ENCODE peak calls at places on chromosomes 3 and 15, in seven cellular contexts. D, F, W, L, E, S and H are unnamed samples. For H3K4me1, the result is how much of the 10 kb centered on the place peaks cover.

GRCh38 chr3:134749802-134750553 is 45.1 kb upstream of the EPHB1 start:
- DNase-seq in D (no peak), F (no peak), W (no peak), L (peak), E (no peak), S (no peak), H (peak)

GRCh38 chr3:24315991-24316390 is 178.7 kb downstream of the THRB start:
- DNase-seq in D (no peak), F (no peak), W (no peak), L (no peak), E (no peak), S (no peak), H (no peak)

GRCh38 chr3:181623924-181624694 is 87.6 kb upstream of the SOX2 start:
- DNase-seq in D (peak), F (no peak), W (peak), L (no peak), E (no peak), S (no peak), H (no peak)

GRCh38 chr3:58685641-58686040 is 19.1 kb upstream of the FAM3D start:
- DNase-seq in D (no peak), F (no peak), W (no peak), L (no peak), E (no peak), S (no peak), H (no peak)

GRCh38 chr15:25801586-25802284 is 61.4 kb downstream of the ATP10A start:
- DNase-seq in D (no peak), F (peak), W (no peak), L (no peak), E (no peak), S (no peak), H (peak)

GRCh38 chr3:186251948-186252619 is 110.0 kb downstream of the DGKG start:
- DNase-seq in D (no peak), F (no peak), W (peak), L (no peak), E (no peak), S (no peak), H (no peak)

GRCh38 chr15:55279746-55280351 is 9.8 kb downstream of the RAB27A start:
- DNase-seq in D (peak), F (no peak), W (peak), L (no peak), E (no peak), S (no peak), H (no peak)

GRCh38 chr15:78133801-78134200 is 2.6 kb upstream of the CIB2 start:
- DNase-seq in D (no peak), F (no peak), W (no peak), L (no peak), E (no peak), S (no peak), H (no peak)

GRCh38 chr15:58307313-58307961 is 124.4 kb upstream of the LIPC start:
- DNase-seq in D (no peak), F (no peak), W (peak), L (no peak), E (peak), S (no peak), H (no peak)

GRCh38 chr3:129745253-129745652 is 138.8 kb upstream of the PLXND1 start:
- DNase-seq in D (no peak), F (no peak), W (no peak), L (peak), E (no peak), S (no peak), H (no peak)

GRCh38 chr3:152458725-152459515 is 190.2 kb downstream of the MBNL1 start:
- DNase-seq in D (no peak), F (no peak), W (no peak), L (no peak), E (no peak), S (no peak), H (no peak)

GRCh38 chr3:101567528-101568317 is 6.1 kb downstream of the TRMT10C start:
- DNase-seq in D (no peak), F (no peak), W (no peak), L (no peak), E (no peak), S (no peak), H (no peak)

GRCh38 chr15:66515901-66516322 is 10.8 kb downstream of the ZWILCH start:
- DNase-seq in D (no peak), F (no peak), W (no peak), L (no peak), E (no peak), S (no peak), H (no peak)

GRCh38 chr15:79172032-79172481 is 81.5 kb upstream of the RASGRF1 start:
- DNase-seq in D (no peak), F (no peak), W (no peak), L (peak), E (no peak), S (no peak), H (peak)

GRCh38 chr3:151016421-151016820 is 43.9 kb upstream of the CLRN1 start:
- DNase-seq in D (no peak), F (no peak), W (no peak), L (no peak), E (no peak), S (no peak), H (no peak)

GRCh38 chr15:52208306-52208946 is 17.2 kb upstream of the GNB5 start:
- DNase-seq in D (peak), F (peak), W (peak), L (peak), E (peak), S (peak), H (peak)

GRCh38 chr15:29693225-29693624 is 129.0 kb downstream of the TJP1 start:
- DNase-seq in D (no peak), F (no peak), W (no peak), L (no peak), E (no peak), S (no peak), H (no peak)

GRCh38 chr3:39350714-39351113 is 21.2 kb downstream of the CCR8 start:
- DNase-seq in D (no peak), F (no peak), W (no peak), L (no peak), E (no peak), S (no peak), H (no peak)

GRCh38 chr15:68666120-68666811 is 87.5 kb downstream of the CORO2B start:
- DNase-seq in D (no peak), F (no peak), W (peak), L (peak), E (no peak), S (no peak), H (peak)

GRCh38 chr3:195200010-195200822 is 70.7 kb downstream of the XXYLT1 start:
- DNase-seq in D (no peak), F (no peak), W (no peak), L (no peak), E (no peak), S (no peak), H (no peak)

GRCh38 chr3:103388214-103388613 is 953.4 kb downstream of the ZPLD1 start:
- DNase-seq in D (no peak), F (no peak), W (no peak), L (no peak), E (no peak), S (no peak), H (no peak)

GRCh38 chr3:107272471-107272870 is 104.8 kb upstream of the CCDC54 start:
- DNase-seq in D (no peak), F (no peak), W (no peak), L (no peak), E (no peak), S (no peak), H (no peak)

GRCh38 chr3:69671082-69671952 is 67.9 kb upstream of the MITF start:
- DNase-seq in D (peak), F (no peak), W (peak), L (peak), E (peak), S (no peak), H (no peak)

GRCh38 chr3:143464850-143465249 is 345.3 kb downstream of the CHST2 start:
- DNase-seq in D (peak), F (no peak), W (no peak), L (no peak), E (no peak), S (no peak), H (no peak)

GRCh38 chr3:70871909-70872656 is 559.6 kb upstream of the MDFIC2 start:
- DNase-seq in D (peak), F (peak), W (no peak), L (no peak), E (no peak), S (no peak), H (no peak)

GRCh38 chr3:151501171-151501790 is 40.4 kb upstream of the IGSF10 start:
- DNase-seq in D (no peak), F (no peak), W (no peak), L (peak), E (no peak), S (no peak), H (no peak)

GRCh38 chr3:41881233-41881821 is 80.6 kb downstream of the ULK4 start:
- DNase-seq in D (peak), F (no peak), W (peak), L (peak), E (peak), S (peak), H (no peak)

GRCh38 chr15:79170256-79170664 is 79.7 kb upstream of the RASGRF1 start:
- DNase-seq in D (peak), F (no peak), W (no peak), L (no peak), E (no peak), S (no peak), H (no peak)

GRCh38 chr3:15460891-15461524 is 33.6 kb downstream of the EAF1 start:
- DNase-seq in D (no peak), F (no peak), W (no peak), L (no peak), E (no peak), S (no peak), H (no peak)

GRCh38 chr3:35663471-35663870 is 24.1 kb downstream of the ARPP21 start:
- DNase-seq in D (no peak), F (no peak), W (no peak), L (peak), E (no peak), S (no peak), H (no peak)

GRCh38 chr3:20747736-20748135 is 561.7 kb upstream of the SGO1 start:
- DNase-seq in D (no peak), F (no peak), W (no peak), L (no peak), E (no peak), S (no peak), H (no peak)

GRCh38 chr15:53312707-53313106 is 446.8 kb downstream of the WDR72 start:
- DNase-seq in D (no peak), F (no peak), W (no peak), L (peak), E (no peak), S (no peak), H (peak)

GRCh38 chr15:74257105-74257504 is 21.0 kb downstream of the CCDC33 start:
- DNase-seq in D (no peak), F (no peak), W (no peak), L (no peak), E (no peak), S (no peak), H (no peak)

GRCh38 chr15:74251187-74251811 is 15.2 kb downstream of the CCDC33 start:
- DNase-seq in D (no peak), F (peak), W (peak), L (no peak), E (no peak), S (no peak), H (no peak)

GRCh38 chr15:74257623-74258022 is 21.5 kb downstream of the CCDC33 start:
- DNase-seq in D (no peak), F (no peak), W (no peak), L (no peak), E (no peak), S (no peak), H (no peak)

GRCh38 chr15:74253276-74253921 is 17.3 kb downstream of the CCDC33 start:
- DNase-seq in D (no peak), F (no peak), W (no peak), L (peak), E (no peak), S (no peak), H (no peak)

GRCh38 chr15:74252291-74253080 is 16.4 kb downstream of the CCDC33 start:
- DNase-seq in D (no peak), F (no peak), W (no peak), L (no peak), E (no peak), S (no peak), H (no peak)
- H3K4me1 ChIP-seq in D (under half), F (under half), W (under half), L (under half), E (under half), S (under half), H (under half)

GRCh38 chr3:123479891-123480290 is 31.0 kb upstream of the ADCY5 start:
- DNase-seq in D (no peak), F (no peak), W (no peak), L (no peak), E (no peak), S (no peak), H (no peak)
- H3K4me1 ChIP-seq in D (under half), F (under half), W (under half), L (under half), E (under half), S (under half), H (under half)

GRCh38 chr15:71250936-71251468 is 135.7 kb downstream of the THSD4 start:
- DNase-seq in D (peak), F (no peak), W (no peak), L (no peak), E (no peak), S (no peak), H (no peak)
- H3K4me1 ChIP-seq in D (half or more), F (under half), W (under half), L (under half), E (under half), S (under half), H (under half)

GRCh38 chr15:42018306-42019224 is 2.3 kb downstream of the PLA2G4E start:
- DNase-seq in D (no peak), F (no peak), W (no peak), L (no peak), E (no peak), S (no peak), H (no peak)
- H3K4me1 ChIP-seq in D (under half), F (under half), W (under half), L (under half), E (under half), S (under half), H (under half)

GRCh38 chr15:46676233-46677206 is 1040.8 kb upstream of the SEMA6D start:
- DNase-seq in D (no peak), F (no peak), W (no peak), L (no peak), E (no peak), S (no peak), H (no peak)
- H3K4me1 ChIP-seq in D (under half), F (under half), W (under half), L (under half), E (under half), S (under half), H (under half)

GRCh38 chr3:50570508-50571279 is 1.4 kb downstream of the HEMK1 start:
- DNase-seq in D (no peak), F (no peak), W (no peak), L (no peak), E (no peak), S (no peak), H (no peak)
- H3K4me1 ChIP-seq in D (under half), F (under half), W (under half), L (under half), E (under half), S (half or more), H (under half)

GRCh38 chr3:112643621-112644236 is 2.8 kb upstream of the CCDC80 start:
- DNase-seq in D (no peak), F (no peak), W (no peak), L (peak), E (no peak), S (no peak), H (no peak)

GRCh38 chr3:112649478-112649735 is 8.5 kb upstream of the CCDC80 start:
- DNase-seq in D (no peak), F (no peak), W (no peak), L (no peak), E (no peak), S (no peak), H (no peak)

GRCh38 chr3:112647122-112647521 is 6.2 kb upstream of the CCDC80 start:
- DNase-seq in D (peak), F (no peak), W (peak), L (peak), E (no peak), S (no peak), H (peak)

GRCh38 chr3:112644453-112644852 is 3.5 kb upstream of the CCDC80 start:
- DNase-seq in D (no peak), F (no peak), W (no peak), L (peak), E (no peak), S (no peak), H (no peak)

GRCh38 chr3:112646623-112647022 is 5.7 kb upstream of the CCDC80 start:
- DNase-seq in D (peak), F (no peak), W (no peak), L (peak), E (no peak), S (no peak), H (no peak)
- H3K4me1 ChIP-seq in D (half or more), F (under half), W (under half), L (under half), E (under half), S (under half), H (under half)

GRCh38 chr3:29285356-29286070 is 4.6 kb downstream of the RBMS3 start:
- DNase-seq in D (peak), F (no peak), W (peak), L (no peak), E (no peak), S (no peak), H (no peak)
- H3K4me1 ChIP-seq in D (half or more), F (under half), W (under half), L (half or more), E (under half), S (under half), H (under half)

GRCh38 chr3:52841211-52841980 is 6.6 kb upstream of the MUSTN1 start:
- DNase-seq in D (no peak), F (no peak), W (no peak), L (no peak), E (no peak), S (no peak), H (no peak)
- H3K4me1 ChIP-seq in D (under half), F (under half), W (under half), L (under half), E (under half), S (under half), H (under half)

GRCh38 chr3:147407107-147407494 is 758 bp upstream of the ZIC4 start:
- DNase-seq in D (no peak), F (no peak), W (no peak), L (peak), E (peak), S (no peak), H (no peak)

GRCh38 chr3:147406255-147407023 is at the start of gene ZIC4:
- DNase-seq in D (no peak), F (no peak), W (no peak), L (peak), E (no peak), S (no peak), H (no peak)

GRCh38 chr3:147408180-147409105 is 722 bp upstream of the ZIC1 start:
- DNase-seq in D (no peak), F (no peak), W (no peak), L (peak), E (peak), S (no peak), H (peak)

GRCh38 chr3:147409143-147410121 is at the start of gene ZIC1:
- DNase-seq in D (no peak), F (no peak), W (peak), L (peak), E (peak), S (no peak), H (peak)

GRCh38 chr3:147407495-147408179 is 1.3 kb upstream of the ZIC4 start:
- DNase-seq in D (no peak), F (no peak), W (no peak), L (peak), E (no peak), S (no peak), H (no peak)
- H3K4me1 ChIP-seq in D (under half), F (under half), W (under half), L (half or more), E (under half), S (under half), H (under half)